ENCODE peak calls at places on chromosomes 16 and 17, in ten cellular contexts. K is GM10248, F is SHP77, P is cardiac fibroblast, H is A549, I is mucosa of gallbladder, M is cardiac muscle cell, X is SW 1271, Y is psoas muscle, Z is uterus. B is an unnamed sample.

GRCh38 chr17:27247958-27248342 is 46.0 kb upstream of the WSB1 start:
- DNase-seq in K (no peak), F (no peak), P (no peak), H (no peak), I (no peak), M (no peak), X (no peak), Y (no peak), Z (no peak), B (no peak)

GRCh38 chr17:71438631-71439146 is 682.1 kb upstream of the SOX9 start:
- DNase-seq in K (no peak), F (peak; percentile 14), P (peak; percentile 76), H (peak; percentile 84), I (no peak), M (peak; percentile 10), X (peak; percentile 91), Y (no peak), Z (no peak), B (no peak)

GRCh38 chr17:28406478-28406824 is 439 bp upstream of the SLC46A1 start:
- DNase-seq in K (no peak), F (peak; percentile 39), P (no peak), H (no peak), I (no peak), M (no peak), X (no peak), Y (no peak), Z (no peak), B (no peak)

GRCh38 chr17:10197362-10197720 is 1.1 kb downstream of the GAS7 start:
- DNase-seq in K (no peak), F (no peak), P (no peak), H (no peak), I (no peak), M (peak; percentile 70), X (no peak), Y (peak; percentile 21), Z (no peak), B (no peak)

GRCh38 chr16:1002399-1003161 is 21.0 kb downstream of the SOX8 start:
- DNase-seq in K (no peak), F (peak; percentile 40), P (peak; percentile 84), H (peak; percentile 90), I (peak; percentile 72), M (no peak), X (peak; percentile 76), Y (peak; percentile 63), Z (no peak), B (peak; percentile 51)

GRCh38 chr17:5355416-5356129 is 63.9 kb downstream of the NUP88 start:
- DNase-seq in K (no peak), F (no peak), P (peak; percentile 23), H (no peak), I (no peak), M (no peak), X (no peak), Y (no peak), Z (no peak), B (no peak)

GRCh38 chr17:48571024-48571818 is 6.9 kb downstream of the HOXB4 start:
- DNase-seq in K (no peak), F (no peak), P (no peak), H (no peak), I (no peak), M (no peak), X (no peak), Y (no peak), Z (no peak), B (no peak)

GRCh38 chr16:2673066-2673999 is 9.0 kb upstream of the KCTD5 start:
- DNase-seq in K (peak; percentile 96), F (peak; percentile 86), P (peak; percentile 97), H (peak; percentile 96), I (peak; percentile 96), M (peak; percentile 99), X (peak; percentile 76), Y (peak; percentile 96), Z (peak; percentile 96), B (peak; percentile 94)

GRCh38 chr17:6366144-6366755 is 68.7 kb downstream of the AIPL1 start:
- DNase-seq in K (no peak), F (no peak), P (no peak), H (no peak), I (no peak), M (no peak), X (no peak), Y (no peak), Z (no peak), B (no peak)

GRCh38 chr17:50238594-50239287 is 35.5 kb upstream of the TMEM92 start:
- DNase-seq in K (no peak), F (no peak), P (peak; percentile 52), H (peak; percentile 59), I (no peak), M (no peak), X (no peak), Y (no peak), Z (no peak), B (no peak)

GRCh38 chr16:21302454-21302853 is 24.4 kb upstream of the CRYM start:
- DNase-seq in K (no peak), F (no peak), P (no peak), H (no peak), I (no peak), M (no peak), X (no peak), Y (no peak), Z (no peak), B (no peak)

B was measured in effector memory CD4-positive, alpha-beta T cell.